ENCODE peak calls at places on chromosome 18, in nine cellular contexts. O is A549, R is heart left ventricle, U is neural crest cell, L is BJ, M is H9, K is progenitor cell of endocrine pancreas, Y is HFF-Myc, W is dorsolateral prefrontal cortex. T is an unnamed sample.

GRCh38 chr18:3984163-3984757 is 470.8 kb downstream of the DLGAP1 start:
- DNase-seq in O (no peak), R (no peak), U (no peak), L (no peak), M (no peak), K (no peak), Y (no peak), W (no peak), T (no peak)

GRCh38 chr18:79903071-79903635 is 48.3 kb downstream of the SLC66A2 start:
- DNase-seq in O (no peak), R (peak; percentile 16), U (no peak), L (no peak), M (peak; percentile 21), K (no peak), Y (no peak), W (no peak), T (no peak)

GRCh38 chr18:47919916-47920315 is 10.5 kb downstream of the SMAD2 start:
- DNase-seq in O (no peak), R (no peak), U (no peak), L (no peak), M (no peak), K (no peak), Y (no peak), W (no peak), T (no peak)

GRCh38 chr18:79523738-79524180 is 128.0 kb downstream of the NFATC1 start:
- DNase-seq in O (no peak), R (peak; percentile 2), U (no peak), L (no peak), M (no peak), K (no peak), Y (no peak), W (no peak), T (no peak)

GRCh38 chr18:79679552-79680099 is at the start of gene CTDP1:
- DNase-seq in O (peak; percentile 74), R (peak; percentile 90), U (peak; percentile 69), L (no peak), M (peak; percentile 89), K (peak; percentile 68), Y (peak; percentile 52), W (peak; percentile 86), T (peak; percentile 58)

GRCh38 chr18:39721712-39722111 is 2156.1 kb upstream of the CELF4 start:
- DNase-seq in O (no peak), R (no peak), U (no peak), L (no peak), M (no peak), K (no peak), Y (no peak), W (no peak), T (no peak)

GRCh38 chr18:46072959-46073358 is 899 bp upstream of the PSTPIP2 start:
- DNase-seq in O (no peak), R (no peak), U (no peak), L (no peak), M (no peak), K (no peak), Y (no peak), W (no peak), T (no peak)

GRCh38 chr18:74251297-74252031 is 40.3 kb downstream of the CYB5A start:
- DNase-seq in O (peak; percentile 41), R (no peak), U (no peak), L (peak; percentile 55), M (no peak), K (no peak), Y (peak; percentile 80), W (no peak), T (peak; percentile 68)

GRCh38 chr18:4060427-4061281 is 394.5 kb downstream of the DLGAP1 start:
- DNase-seq in O (no peak), R (no peak), U (no peak), L (no peak), M (no peak), K (no peak), Y (no peak), W (no peak), T (no peak)

GRCh38 chr18:3982541-3982940 is 472.6 kb downstream of the DLGAP1 start:
- DNase-seq in O (no peak), R (no peak), U (no peak), L (no peak), M (no peak), K (no peak), Y (no peak), W (no peak), T (no peak)

GRCh38 chr18:63446266-63446665 is 24.0 kb upstream of the VPS4B start:
- DNase-seq in O (no peak), R (no peak), U (no peak), L (no peak), M (no peak), K (no peak), Y (no peak), W (no peak), T (no peak)

GRCh38 chr18:28015671-28016070 is 161.3 kb downstream of the CDH2 start:
- DNase-seq in O (no peak), R (no peak), U (no peak), L (no peak), M (peak; percentile 29), K (no peak), Y (no peak), W (no peak), T (no peak)

GRCh38 chr18:28009589-28009988 is 167.3 kb downstream of the CDH2 start:
- DNase-seq in O (no peak), R (no peak), U (no peak), L (no peak), M (no peak), K (no peak), Y (no peak), W (no peak), T (no peak)

GRCh38 chr18:28007841-28008240 is 169.1 kb downstream of the CDH2 start:
- DNase-seq in O (no peak), R (no peak), U (no peak), L (no peak), M (no peak), K (no peak), Y (no peak), W (no peak), T (no peak)

GRCh38 chr18:28018361-28018760 is 158.6 kb downstream of the CDH2 start:
- DNase-seq in O (no peak), R (no peak), U (no peak), L (no peak), M (no peak), K (no peak), Y (no peak), W (no peak), T (no peak)

DNA sequence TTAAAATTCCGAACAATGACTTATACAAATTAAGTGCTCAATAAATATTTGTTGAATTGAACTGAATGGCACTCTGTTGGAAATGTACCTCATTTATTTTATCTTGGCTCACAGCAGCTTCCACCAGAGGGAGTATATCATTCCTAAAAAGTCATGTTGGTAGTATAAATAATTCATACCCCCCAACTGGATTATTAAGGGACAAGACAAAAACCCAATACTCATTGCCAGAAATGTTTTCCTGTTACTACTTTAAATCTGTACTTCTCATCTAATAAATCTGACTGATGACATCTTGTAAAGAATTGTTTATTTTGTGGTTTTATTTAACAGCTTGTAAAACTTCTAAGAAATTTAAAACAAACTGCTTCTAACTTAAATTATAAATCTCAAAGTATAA is 163.9 kb downstream of the CDH2 start:
- DNase-seq in O (no peak), R (no peak), U (no peak), L (no peak), M (no peak), K (no peak), Y (peak; percentile 26), W (no peak), T (no peak)
- TF ChIP-seq CTCF in O (peak; percentile 48), R (peak; percentile 39), U (peak; percentile 60), L (peak; percentile 53), M (peak; percentile 58), K (peak; percentile 47), Y (peak; percentile 42), W (peak; percentile 52), T (peak; percentile 50)

GRCh38 chr18:9792565-9793226 is 84.6 kb downstream of the RAB31 start:
- DNase-seq in O (no peak), R (no peak), U (no peak), L (no peak), M (peak; percentile 77), K (no peak), Y (no peak), W (no peak), T (no peak)
- TF ChIP-seq CTCF in O (peak; percentile 14), R (peak; percentile 45), U (peak; percentile 62), L (peak; percentile 50), M (peak; percentile 94), K (peak; percentile 39), Y (peak; percentile 72), W (peak; percentile 51), T (peak; percentile 57)

DNA sequence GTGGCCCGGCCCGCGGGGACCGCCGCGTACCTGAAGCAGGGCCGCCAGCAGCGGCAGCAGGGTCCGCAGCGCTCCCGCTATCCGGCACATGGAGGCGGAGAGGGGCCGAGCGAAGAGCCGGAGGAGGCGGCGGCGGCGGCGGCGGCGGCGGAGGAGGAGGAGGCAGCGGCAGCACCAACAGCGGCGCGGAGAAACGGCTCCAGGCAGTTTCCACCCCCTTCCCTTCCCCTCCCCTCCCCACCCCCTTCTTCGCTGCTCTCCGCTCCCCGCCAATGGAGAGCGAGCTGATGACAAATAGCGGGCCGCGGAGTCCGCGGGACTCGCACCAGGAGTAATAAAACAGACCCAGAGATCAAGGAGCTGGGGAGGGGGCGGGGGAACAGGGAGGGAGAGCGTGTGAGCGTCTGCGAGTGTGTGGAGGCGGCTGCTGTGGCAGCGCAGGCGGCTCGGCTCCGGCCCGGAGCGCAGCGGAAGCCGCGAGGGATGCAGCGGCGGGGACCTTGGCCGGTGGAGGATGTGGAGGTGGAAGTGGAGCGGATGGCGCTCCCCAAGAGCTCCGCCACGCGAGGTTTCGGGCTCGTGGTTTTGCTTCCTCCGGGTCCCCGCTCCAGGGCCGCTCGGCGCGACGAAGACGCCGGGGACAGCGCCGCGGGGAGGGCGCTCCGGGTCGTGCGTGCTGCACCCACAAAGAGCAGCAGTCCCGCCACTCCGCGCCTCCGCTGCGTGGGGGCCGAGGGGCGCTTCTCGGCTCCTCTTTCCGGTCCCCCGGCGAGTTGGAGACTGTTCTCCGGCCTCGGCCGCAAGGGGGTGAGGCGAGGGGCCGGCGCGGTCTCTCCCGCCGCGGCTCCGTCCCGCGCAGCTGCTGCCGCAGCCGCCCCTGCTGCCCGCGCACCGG is at the start of gene CDH2:
- DNase-seq in O (peak; percentile 66), R (peak; percentile 72), U (peak; percentile 71), L (no peak), M (peak; percentile 87), K (peak; percentile 60), Y (peak; percentile 74), W (peak; percentile 73), T (peak; percentile 83)
- TF ChIP-seq CTCF in O (no peak), R (peak; percentile 22), U (peak; percentile 52), L (peak; percentile 26), M (peak; percentile 46), K (peak; percentile 53), Y (no peak), W (peak; percentile 28), T (no peak)

DNA sequence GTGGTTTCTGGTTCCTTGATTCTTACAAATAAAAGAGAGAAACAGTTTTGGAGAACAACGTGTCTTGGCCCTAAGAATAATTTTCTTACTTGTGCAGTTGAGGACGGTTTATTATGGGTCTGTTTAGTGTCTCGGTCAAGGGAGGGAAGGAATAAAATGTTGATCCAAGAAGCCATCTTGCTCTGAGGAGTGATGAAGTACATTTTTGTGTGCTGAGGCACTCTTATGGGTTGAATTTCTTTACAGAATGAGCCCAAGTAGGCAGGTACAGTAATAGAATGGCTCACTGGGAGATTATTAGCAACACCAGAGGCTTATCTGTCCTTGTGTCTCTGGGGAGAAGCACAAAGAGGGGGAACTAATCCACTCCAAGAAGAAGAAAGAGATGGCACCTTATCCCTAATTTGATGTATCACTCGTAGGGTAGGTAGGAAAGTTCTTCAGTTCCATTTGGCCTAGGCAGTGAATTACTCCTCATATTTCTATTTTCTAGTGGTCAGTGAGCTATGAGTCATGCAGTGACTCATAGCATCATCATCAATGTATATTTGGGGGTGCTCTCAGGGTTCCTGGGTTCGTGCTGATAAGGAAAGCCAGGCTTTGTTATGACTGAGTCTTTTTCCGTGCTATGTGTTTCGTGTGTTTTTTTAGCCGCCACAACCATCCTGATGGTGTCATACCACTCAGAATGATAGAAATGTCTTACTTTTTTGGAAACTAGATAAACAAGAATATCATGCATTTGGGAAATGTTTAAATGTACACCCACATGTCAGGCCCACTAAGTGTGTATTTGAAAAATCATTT is 250.1 kb upstream of the CTAGE1 start:
- DNase-seq in O (peak; percentile 5), R (no peak), U (no peak), L (peak; percentile 45), M (no peak), K (no peak), Y (peak; percentile 46), W (no peak), T (peak; percentile 73)
- TF ChIP-seq CTCF in O (no peak), R (no peak), U (no peak), L (no peak), M (no peak), K (no peak), Y (no peak), W (no peak), T (no peak)

T was measured in AG09309.